ENCODE peak calls at places on chromosomes 6 and 20, in nine cellular contexts. J is AG09309, W is retinal pigment epithelial cell, I is hepatocyte, P is GM23338, T is fibroblast of the aortic adventitia, K is DND-41, E is mucosa of descending colon, C is upper lobe of right lung. Y is an unnamed sample.

GRCh38 chr6:15360300-15360699 is 114.4 kb downstream of the JARID2 start:
- DNase-seq in J (no peak), W (no peak), I (no peak), P (no peak), T (no peak), K (no peak), E (no peak), C (no peak), Y (no peak)

GRCh38 chr20:41349943-41350342 is 9.3 kb downstream of the LPIN3 start:
- DNase-seq in J (no peak), W (no peak), I (no peak), P (no peak), T (no peak), K (no peak), E (no peak), C (no peak), Y (no peak)

GRCh38 chr6:150915868-150916267 is 50.4 kb downstream of the MTHFD1L start:
- DNase-seq in J (no peak), W (no peak), I (no peak), P (no peak), T (peak), K (no peak), E (no peak), C (no peak), Y (no peak)

GRCh38 chr6:111865909-111866546 is 7.2 kb downstream of the FYN start:
- DNase-seq in J (no peak), W (no peak), I (no peak), P (peak), T (no peak), K (no peak), E (no peak), C (no peak), Y (no peak)

GRCh38 chr6:89694428-89694827 is 55.9 kb upstream of the LYRM2 start:
- DNase-seq in J (no peak), W (no peak), I (no peak), P (no peak), T (no peak), K (no peak), E (no peak), C (no peak), Y (no peak)

GRCh38 chr6:6332873-6333272 is 12.4 kb upstream of the F13A1 start:
- DNase-seq in J (no peak), W (no peak), I (no peak), P (no peak), T (no peak), K (no peak), E (no peak), C (no peak), Y (no peak)

GRCh38 chr6:104526383-104526782 is 333.3 kb downstream of the HACE1 start:
- DNase-seq in J (no peak), W (no peak), I (peak), P (no peak), T (peak), K (no peak), E (no peak), C (no peak), Y (no peak)

GRCh38 chr6:143060806-143061596 is at the start of gene AIG1:
- DNase-seq in J (no peak), W (no peak), I (peak), P (peak), T (peak), K (peak), E (peak), C (no peak), Y (peak)

GRCh38 chr20:50226093-50226974 is 35.7 kb downstream of the CEBPB start:
- DNase-seq in J (no peak), W (peak), I (no peak), P (no peak), T (peak), K (no peak), E (no peak), C (peak), Y (peak)

GRCh38 chr20:46814366-46815232 is 80.0 kb upstream of the EYA2 start:
- DNase-seq in J (peak), W (peak), I (peak), P (peak), T (peak), K (no peak), E (no peak), C (no peak), Y (peak)

GRCh38 chr6:38483526-38483925 is 156.2 kb downstream of the BTBD9 start:
- DNase-seq in J (no peak), W (no peak), I (no peak), P (no peak), T (no peak), K (no peak), E (no peak), C (no peak), Y (no peak)

GRCh38 chr6:157535354-157536217 is 154.6 kb downstream of the ZDHHC14 start:
- DNase-seq in J (peak), W (peak), I (peak), P (no peak), T (peak), K (peak), E (no peak), C (no peak), Y (no peak)

GRCh38 chr6:129280719-129281118 is 397.8 kb downstream of the LAMA2 start:
- DNase-seq in J (no peak), W (no peak), I (no peak), P (no peak), T (no peak), K (peak), E (no peak), C (no peak), Y (no peak)

GRCh38 chr20:41086402-41087324 is 50.7 kb upstream of the PLCG1 start:
- DNase-seq in J (no peak), W (no peak), I (peak), P (no peak), T (no peak), K (no peak), E (no peak), C (no peak), Y (no peak)

GRCh38 chr6:37713529-37714119 is 15.9 kb upstream of the MDGA1 start:
- DNase-seq in J (peak), W (no peak), I (no peak), P (no peak), T (peak), K (no peak), E (no peak), C (no peak), Y (no peak)

GRCh38 chr6:95127266-95127665 is 450.1 kb upstream of the MANEA start:
- DNase-seq in J (no peak), W (no peak), I (no peak), P (no peak), T (no peak), K (no peak), E (no peak), C (no peak), Y (no peak)

GRCh38 chr6:72757048-72757447 is 135.2 kb downstream of the KCNQ5 start:
- DNase-seq in J (no peak), W (no peak), I (no peak), P (no peak), T (no peak), K (no peak), E (no peak), C (no peak), Y (no peak)

GRCh38 chr6:83125425-83125824 is 58.0 kb downstream of the DOP1A start:
- DNase-seq in J (no peak), W (no peak), I (no peak), P (no peak), T (no peak), K (no peak), E (no peak), C (no peak), Y (no peak)

GRCh38 chr6:113610377-113610988 is 246.7 kb upstream of the MARCKS start:
- DNase-seq in J (no peak), W (no peak), I (no peak), P (no peak), T (no peak), K (no peak), E (no peak), C (no peak), Y (no peak)

GRCh38 chr6:37783831-37784584 is 35.5 kb upstream of the ZFAND3 start:
- DNase-seq in J (no peak), W (no peak), I (peak), P (peak), T (peak), K (no peak), E (no peak), C (peak), Y (peak)

GRCh38 chr6:52516269-52516668 is 60.6 kb downstream of the TRAM2 start:
- DNase-seq in J (no peak), W (no peak), I (no peak), P (no peak), T (no peak), K (no peak), E (no peak), C (no peak), Y (no peak)

GRCh38 chr20:3218307-3218988 is 9.2 kb downstream of the ITPA start:
- DNase-seq in J (no peak), W (no peak), I (peak), P (peak), T (peak), K (peak), E (peak), C (peak), Y (peak)

GRCh38 chr6:30883743-30884520 is at the start of gene DDR1:
- DNase-seq in J (no peak), W (no peak), I (peak), P (peak), T (peak), K (peak), E (peak), C (peak), Y (peak)

GRCh38 chr6:166643907-166644590 is 17.0 kb upstream of the RPS6KA2 start:
- DNase-seq in J (no peak), W (no peak), I (no peak), P (no peak), T (no peak), K (no peak), E (no peak), C (no peak), Y (no peak)

GRCh38 chr20:60101201-60101893 is 143.1 kb downstream of the CDH26 start:
- DNase-seq in J (no peak), W (no peak), I (no peak), P (no peak), T (no peak), K (peak), E (no peak), C (peak), Y (no peak)

GRCh38 chr6:112139052-112139451 is 51.7 kb downstream of the FAM229B start:
- DNase-seq in J (no peak), W (no peak), I (no peak), P (no peak), T (no peak), K (no peak), E (no peak), C (no peak), Y (no peak)

GRCh38 chr20:36344517-36345132 is 38.5 kb downstream of the DLGAP4 start:
- DNase-seq in J (peak), W (peak), I (peak), P (peak), T (peak), K (peak), E (peak), C (no peak), Y (peak)

GRCh38 chr20:46111028-46111835 is 6.9 kb upstream of the CD40 start:
- DNase-seq in J (no peak), W (no peak), I (no peak), P (no peak), T (peak), K (no peak), E (no peak), C (no peak), Y (no peak)

DNA sequence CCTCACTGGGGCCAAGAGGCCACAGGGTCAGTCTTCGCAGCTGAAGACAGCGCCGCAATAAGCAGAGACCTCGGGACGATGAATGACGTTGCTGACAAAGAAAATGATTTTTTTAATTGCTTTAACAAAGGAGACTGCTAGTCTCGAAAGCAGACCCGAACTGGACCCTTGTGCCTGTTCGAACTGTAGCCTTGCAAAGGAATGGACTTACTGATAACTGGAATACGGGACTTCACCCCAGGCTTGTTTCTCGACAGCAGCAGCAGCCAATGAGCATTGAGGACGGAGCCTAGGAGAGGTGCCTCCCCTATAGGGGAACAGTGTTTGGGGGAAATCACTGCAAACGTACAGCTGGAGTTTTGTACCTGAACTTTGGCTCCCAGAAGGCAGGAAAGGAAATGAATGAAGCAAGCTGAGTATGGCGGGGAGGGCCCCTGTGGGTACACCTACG is 1.3 kb upstream of the TAF4 start:
- DNase-seq in J (no peak), W (no peak), I (peak), P (peak), T (peak), K (no peak), E (peak), C (no peak), Y (peak)
- TF ChIP-seq CTCF in J (no peak), W (no peak), I (no peak), P (no peak), T (no peak), K (peak), E (no peak), C (no peak), Y (no peak)

GRCh38 chr20:23302801-23303200 is 47.8 kb upstream of the NXT1 start:
- DNase-seq in J (no peak), W (no peak), I (no peak), P (no peak), T (no peak), K (no peak), E (no peak), C (no peak), Y (no peak)

GRCh38 chr20:23303325-23304102 is 47.1 kb upstream of the NXT1 start:
- DNase-seq in J (no peak), W (no peak), I (no peak), P (no peak), T (no peak), K (no peak), E (no peak), C (peak), Y (no peak)

GRCh38 chr20:23302386-23302785 is 48.2 kb upstream of the NXT1 start:
- DNase-seq in J (no peak), W (no peak), I (no peak), P (no peak), T (no peak), K (peak), E (no peak), C (no peak), Y (no peak)

GRCh38 chr20:23305098-23305497 is 45.5 kb upstream of the NXT1 start:
- DNase-seq in J (peak), W (no peak), I (no peak), P (no peak), T (peak), K (peak), E (no peak), C (peak), Y (no peak)

GRCh38 chr20:23304616-23305015 is 46.0 kb upstream of the NXT1 start:
- DNase-seq in J (no peak), W (no peak), I (no peak), P (no peak), T (no peak), K (no peak), E (no peak), C (peak), Y (no peak)
- H3K4me3 ChIP-seq in J (no peak), W (no peak), I (no peak), P (no peak), T (no peak), K (no peak), E (no peak), C (no peak), Y (no peak)

DNA sequence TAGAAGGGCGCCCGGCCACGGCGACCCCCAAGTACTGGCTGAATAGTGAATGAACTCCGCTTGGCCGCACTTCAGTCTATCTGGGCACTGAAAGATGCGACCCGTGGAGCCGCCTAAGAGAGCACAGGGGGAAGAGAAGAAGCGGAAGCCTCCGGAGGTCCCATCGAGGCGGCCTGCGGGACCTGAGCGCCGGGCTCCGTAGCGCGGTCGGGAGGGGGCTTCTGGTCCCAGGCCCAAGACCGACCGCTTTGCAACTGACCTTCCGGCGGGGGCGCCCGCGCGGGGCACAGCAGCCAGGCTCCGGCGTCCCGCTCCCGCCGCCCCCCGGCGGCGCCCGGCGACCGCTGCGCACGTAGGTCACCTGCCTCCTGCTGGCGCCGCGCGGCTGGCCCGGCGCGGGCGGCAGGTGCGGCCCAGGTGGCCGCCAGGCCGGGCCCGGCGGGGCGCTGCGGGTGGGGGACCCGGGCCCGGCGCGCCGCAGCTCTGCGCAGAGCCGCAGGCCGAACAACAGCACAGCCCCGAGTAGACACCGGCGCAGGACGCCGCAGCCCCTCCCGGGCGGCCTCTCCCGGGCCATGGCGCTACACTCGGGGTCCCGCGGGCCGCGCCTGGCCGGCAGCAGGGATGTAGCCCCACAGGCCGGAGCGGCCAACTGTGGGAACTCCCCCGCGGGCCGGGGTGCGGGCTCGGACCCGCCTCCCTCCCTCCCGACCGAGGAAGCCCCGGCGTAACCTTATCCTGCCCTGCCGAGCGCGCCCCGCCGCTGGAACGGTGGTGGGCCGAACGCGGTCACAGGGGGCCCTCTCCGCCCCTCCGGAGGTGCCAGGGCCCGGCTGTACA is at the start of gene METTL24:
- DNase-seq in J (no peak), W (no peak), I (peak), P (peak), T (no peak), K (no peak), E (peak), C (no peak), Y (peak)
- TF ChIP-seq CTCF in J (no peak), W (no peak), I (no peak), P (no peak), T (no peak), K (no peak), E (no peak), C (no peak), Y (peak)

DNA sequence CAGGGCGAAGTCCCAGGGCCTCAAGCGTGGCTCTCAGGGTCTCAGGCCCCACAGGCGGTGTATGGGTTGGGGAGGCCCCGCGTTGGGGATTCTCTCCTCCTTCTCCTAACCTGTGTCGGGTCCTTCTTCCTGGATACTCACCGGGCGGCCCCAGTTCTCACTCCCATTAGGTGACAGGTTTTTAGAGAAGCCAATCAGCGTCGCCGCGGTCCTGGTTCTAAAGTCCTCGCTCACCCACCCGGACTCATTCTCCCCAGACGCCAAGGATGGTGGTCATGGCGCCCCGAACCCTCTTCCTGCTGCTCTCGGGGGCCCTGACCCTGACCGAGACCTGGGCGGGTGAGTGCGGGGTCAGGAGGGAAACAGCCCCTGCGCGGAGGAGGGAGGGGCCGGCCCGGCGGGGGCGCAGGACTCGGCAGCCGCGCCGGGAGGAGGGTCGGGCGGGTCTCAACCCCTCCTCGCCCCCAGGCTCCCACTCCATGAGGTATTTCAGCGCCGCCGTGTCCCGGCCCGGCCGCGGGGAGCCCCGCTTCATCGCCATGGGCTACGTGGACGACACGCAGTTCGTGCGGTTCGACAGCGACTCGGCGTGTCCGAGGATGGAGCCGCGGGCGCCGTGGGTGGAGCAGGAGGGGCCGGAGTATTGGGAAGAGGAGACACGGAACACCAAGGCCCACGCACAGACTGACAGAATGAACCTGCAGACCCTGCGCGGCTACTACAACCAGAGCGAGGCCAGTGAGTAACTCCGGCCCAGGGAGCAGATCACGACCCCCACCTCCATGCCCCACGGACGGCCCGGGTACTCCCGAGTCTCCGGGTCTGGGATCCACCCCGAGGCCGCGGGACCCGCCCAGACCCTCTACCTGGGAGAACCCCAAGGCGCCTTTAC is at the start of gene HLA-G:
- DNase-seq in J (no peak), W (no peak), I (no peak), P (peak), T (no peak), K (no peak), E (no peak), C (no peak), Y (peak)
- H3K4me3 ChIP-seq in J (no peak), W (no peak), I (no peak), P (peak), T (peak), K (peak), E (no peak), C (peak), Y (peak)

GRCh38 chr20:43590392-43591303 is at the start of gene IFT52:
- DNase-seq in J (peak), W (peak), I (peak), P (peak), T (peak), K (peak), E (peak), C (peak), Y (peak)

GRCh38 chr20:43586641-43587040 is 4.1 kb upstream of the IFT52 start:
- DNase-seq in J (no peak), W (no peak), I (no peak), P (no peak), T (no peak), K (no peak), E (no peak), C (peak), Y (no peak)

GRCh38 chr20:43584448-43585138 is 6.1 kb upstream of the IFT52 start:
- DNase-seq in J (peak), W (peak), I (peak), P (peak), T (peak), K (no peak), E (no peak), C (peak), Y (no peak)

DNA sequence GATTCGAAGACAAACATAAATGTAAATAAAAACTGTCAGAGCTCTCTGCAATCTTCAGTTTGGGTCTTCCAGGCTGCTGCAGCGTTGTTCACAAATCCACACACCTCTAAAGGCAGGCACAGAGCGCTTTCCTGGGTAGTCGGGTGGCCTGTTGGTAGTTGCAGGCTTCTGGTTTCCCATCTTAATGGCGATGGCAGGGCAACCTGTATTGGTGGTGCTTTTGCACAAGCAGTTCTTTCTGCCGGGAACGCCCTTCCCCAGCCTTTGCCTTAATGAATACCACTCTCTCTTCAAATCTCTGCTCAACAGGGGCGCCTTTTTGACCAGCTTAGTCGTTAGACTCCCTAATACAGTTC is 723 bp upstream of the IFT52 start:
- DNase-seq in J (no peak), W (no peak), I (no peak), P (peak), T (no peak), K (peak), E (peak), C (no peak), Y (peak)
- TF ChIP-seq CTCF in J (no peak), W (no peak), I (no peak), P (no peak), T (no peak), K (no peak), E (no peak), C (no peak), Y (no peak)

DNA sequence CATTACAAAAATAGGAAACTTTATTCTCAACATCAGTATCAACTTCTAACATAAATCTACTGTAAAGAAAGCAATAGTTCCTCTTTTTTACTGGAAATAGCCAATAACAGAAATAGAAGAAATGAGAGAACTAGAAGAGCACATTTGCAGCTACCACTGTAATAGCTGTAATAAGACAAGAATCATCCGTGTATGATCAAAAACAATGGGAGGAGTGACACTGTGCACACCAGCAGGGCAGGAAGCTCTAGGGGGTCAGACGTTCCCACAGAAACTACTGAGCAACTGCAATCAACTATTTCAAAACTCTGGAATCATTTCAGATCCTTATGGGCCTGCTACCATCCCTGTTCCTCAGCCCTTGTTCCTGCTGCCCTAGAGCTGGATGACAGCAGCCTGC is 43.7 kb downstream of the NINL start:
- DNase-seq in J (no peak), W (no peak), I (no peak), P (no peak), T (peak), K (no peak), E (no peak), C (no peak), Y (no peak)
- H3K4me3 ChIP-seq in J (no peak), W (no peak), I (no peak), P (no peak), T (no peak), K (no peak), E (no peak), C (no peak), Y (no peak)